ENCODE peak calls at places on chromosomes 13 and 19, in ten cellular contexts. One of them, this sample, is unnamed.

GRCh38 chr13:50419466-50419865 is 404.2 kb downstream of the KCNRG start:
- DNase-seq in GM10248: no peak
- DNase-seq in stimulated activated CD8-positive, alpha-beta memory T cell treated with anti-CD3 and anti-CD28 coated beads, Interleukin-15, amount 100 ng/mL, for 4 hours: no peak
- DNase-seq in HEK293T: no peak
- DNase-seq in T follicular helper cell: no peak
- DNase-seq in NCI-H460: no peak
- DNase-seq in activated naive CD8-positive, alpha-beta T cell treated with anti-CD3 and anti-CD28 coated beads, Interleukin-2, amount 50 U/mL, for 24 hours: no peak
- DNase-seq in left ventricle myocardium inferior: no peak
- DNase-seq in activated gamma-delta T cell treated with Interleukin-2 at 50 U/mL for 16 hours: no peak
- DNase-seq in HT-29: no peak
- DNase-seq in this sample: no peak

GRCh38 chr19:43699506-43700367 is 16.1 kb upstream of the IRGC start:
- DNase-seq in GM10248: no peak
- DNase-seq in stimulated activated CD8-positive, alpha-beta memory T cell treated with anti-CD3 and anti-CD28 coated beads, Interleukin-15, amount 100 ng/mL, for 4 hours: no peak
- DNase-seq in HEK293T: no peak
- DNase-seq in T follicular helper cell: no peak
- DNase-seq in NCI-H460: no peak
- DNase-seq in activated naive CD8-positive, alpha-beta T cell treated with anti-CD3 and anti-CD28 coated beads, Interleukin-2, amount 50 U/mL, for 24 hours: peak; percentile 20
- DNase-seq in left ventricle myocardium inferior: peak; percentile 23
- DNase-seq in activated gamma-delta T cell treated with Interleukin-2 at 50 U/mL for 16 hours: no peak
- DNase-seq in HT-29: no peak
- DNase-seq in this sample: no peak

GRCh38 chr19:29098863-29099481 is 114.0 kb downstream of the UQCRFS1 start:
- DNase-seq in GM10248: no peak
- DNase-seq in stimulated activated CD8-positive, alpha-beta memory T cell treated with anti-CD3 and anti-CD28 coated beads, Interleukin-15, amount 100 ng/mL, for 4 hours: no peak
- DNase-seq in HEK293T: no peak
- DNase-seq in T follicular helper cell: no peak
- DNase-seq in NCI-H460: no peak
- DNase-seq in activated naive CD8-positive, alpha-beta T cell treated with anti-CD3 and anti-CD28 coated beads, Interleukin-2, amount 50 U/mL, for 24 hours: no peak
- DNase-seq in left ventricle myocardium inferior: peak; percentile 57
- DNase-seq in activated gamma-delta T cell treated with Interleukin-2 at 50 U/mL for 16 hours: no peak
- DNase-seq in HT-29: peak; percentile 9
- DNase-seq in this sample: no peak

GRCh38 chr19:48554385-48555091 is 2.6 kb downstream of the SULT2B1 start:
- DNase-seq in GM10248: no peak
- DNase-seq in stimulated activated CD8-positive, alpha-beta memory T cell treated with anti-CD3 and anti-CD28 coated beads, Interleukin-15, amount 100 ng/mL, for 4 hours: no peak
- DNase-seq in HEK293T: no peak
- DNase-seq in T follicular helper cell: no peak
- DNase-seq in NCI-H460: no peak
- DNase-seq in activated naive CD8-positive, alpha-beta T cell treated with anti-CD3 and anti-CD28 coated beads, Interleukin-2, amount 50 U/mL, for 24 hours: no peak
- DNase-seq in left ventricle myocardium inferior: no peak
- DNase-seq in activated gamma-delta T cell treated with Interleukin-2 at 50 U/mL for 16 hours: no peak
- DNase-seq in HT-29: peak; percentile 81
- DNase-seq in this sample: no peak

GRCh38 chr19:8342684-8343482 is at the start of gene KANK3:
- DNase-seq in GM10248: peak; percentile 99
- DNase-seq in stimulated activated CD8-positive, alpha-beta memory T cell treated with anti-CD3 and anti-CD28 coated beads, Interleukin-15, amount 100 ng/mL, for 4 hours: peak; percentile 88
- DNase-seq in HEK293T: peak; percentile 98
- DNase-seq in T follicular helper cell: peak; percentile 85
- DNase-seq in NCI-H460: peak; percentile 94
- DNase-seq in activated naive CD8-positive, alpha-beta T cell treated with anti-CD3 and anti-CD28 coated beads, Interleukin-2, amount 50 U/mL, for 24 hours: peak; percentile 97
- DNase-seq in left ventricle myocardium inferior: peak; percentile 98
- DNase-seq in activated gamma-delta T cell treated with Interleukin-2 at 50 U/mL for 16 hours: peak; percentile 94
- DNase-seq in HT-29: peak; percentile 92
- DNase-seq in this sample: peak; percentile 11

GRCh38 chr13:31947105-31947504 is 84.5 kb upstream of the FRY start:
- DNase-seq in GM10248: no peak
- DNase-seq in stimulated activated CD8-positive, alpha-beta memory T cell treated with anti-CD3 and anti-CD28 coated beads, Interleukin-15, amount 100 ng/mL, for 4 hours: no peak
- DNase-seq in HEK293T: no peak
- DNase-seq in T follicular helper cell: no peak
- DNase-seq in NCI-H460: peak; percentile 31
- DNase-seq in activated naive CD8-positive, alpha-beta T cell treated with anti-CD3 and anti-CD28 coated beads, Interleukin-2, amount 50 U/mL, for 24 hours: no peak
- DNase-seq in left ventricle myocardium inferior: no peak
- DNase-seq in activated gamma-delta T cell treated with Interleukin-2 at 50 U/mL for 16 hours: no peak
- DNase-seq in HT-29: peak; percentile 91
- DNase-seq in this sample: no peak

GRCh38 chr13:113495494-113496251 is 5.2 kb upstream of the DCUN1D2 start:
- DNase-seq in GM10248: no peak
- DNase-seq in stimulated activated CD8-positive, alpha-beta memory T cell treated with anti-CD3 and anti-CD28 coated beads, Interleukin-15, amount 100 ng/mL, for 4 hours: no peak
- DNase-seq in HEK293T: no peak
- DNase-seq in T follicular helper cell: no peak
- DNase-seq in NCI-H460: no peak
- DNase-seq in activated naive CD8-positive, alpha-beta T cell treated with anti-CD3 and anti-CD28 coated beads, Interleukin-2, amount 50 U/mL, for 24 hours: no peak
- DNase-seq in left ventricle myocardium inferior: no peak
- DNase-seq in activated gamma-delta T cell treated with Interleukin-2 at 50 U/mL for 16 hours: no peak
- DNase-seq in HT-29: no peak
- DNase-seq in this sample: no peak

GRCh38 chr19:12482505-12482886 is 2.1 kb downstream of the ZNF709 start:
- DNase-seq in GM10248: no peak
- DNase-seq in stimulated activated CD8-positive, alpha-beta memory T cell treated with anti-CD3 and anti-CD28 coated beads, Interleukin-15, amount 100 ng/mL, for 4 hours: no peak
- DNase-seq in HEK293T: no peak
- DNase-seq in T follicular helper cell: no peak
- DNase-seq in NCI-H460: no peak
- DNase-seq in activated naive CD8-positive, alpha-beta T cell treated with anti-CD3 and anti-CD28 coated beads, Interleukin-2, amount 50 U/mL, for 24 hours: no peak
- DNase-seq in left ventricle myocardium inferior: no peak
- DNase-seq in activated gamma-delta T cell treated with Interleukin-2 at 50 U/mL for 16 hours: no peak
- DNase-seq in HT-29: no peak
- DNase-seq in this sample: no peak

GRCh38 chr19:1618157-1619093 is 13.2 kb upstream of the UQCR11 start:
- DNase-seq in GM10248: peak; percentile 73
- DNase-seq in stimulated activated CD8-positive, alpha-beta memory T cell treated with anti-CD3 and anti-CD28 coated beads, Interleukin-15, amount 100 ng/mL, for 4 hours: no peak
- DNase-seq in HEK293T: peak; percentile 54
- DNase-seq in T follicular helper cell: no peak
- DNase-seq in NCI-H460: peak; percentile 9
- DNase-seq in activated naive CD8-positive, alpha-beta T cell treated with anti-CD3 and anti-CD28 coated beads, Interleukin-2, amount 50 U/mL, for 24 hours: peak; percentile 40
- DNase-seq in left ventricle myocardium inferior: no peak
- DNase-seq in activated gamma-delta T cell treated with Interleukin-2 at 50 U/mL for 16 hours: no peak
- DNase-seq in HT-29: no peak
- DNase-seq in this sample: no peak

GRCh38 chr19:32497386-32497785 is 83.6 kb upstream of the PDCD5 start:
- DNase-seq in GM10248: no peak
- DNase-seq in stimulated activated CD8-positive, alpha-beta memory T cell treated with anti-CD3 and anti-CD28 coated beads, Interleukin-15, amount 100 ng/mL, for 4 hours: no peak
- DNase-seq in HEK293T: no peak
- DNase-seq in T follicular helper cell: no peak
- DNase-seq in NCI-H460: no peak
- DNase-seq in activated naive CD8-positive, alpha-beta T cell treated with anti-CD3 and anti-CD28 coated beads, Interleukin-2, amount 50 U/mL, for 24 hours: no peak
- DNase-seq in left ventricle myocardium inferior: no peak
- DNase-seq in activated gamma-delta T cell treated with Interleukin-2 at 50 U/mL for 16 hours: no peak
- DNase-seq in HT-29: no peak
- DNase-seq in this sample: no peak

GRCh38 chr19:7554990-7555864 is 19.7 kb downstream of the PNPLA6 start:
- DNase-seq in GM10248: no peak
- DNase-seq in stimulated activated CD8-positive, alpha-beta memory T cell treated with anti-CD3 and anti-CD28 coated beads, Interleukin-15, amount 100 ng/mL, for 4 hours: no peak
- DNase-seq in HEK293T: peak; percentile 88
- DNase-seq in T follicular helper cell: no peak
- DNase-seq in NCI-H460: no peak
- DNase-seq in activated naive CD8-positive, alpha-beta T cell treated with anti-CD3 and anti-CD28 coated beads, Interleukin-2, amount 50 U/mL, for 24 hours: peak; percentile 52
- DNase-seq in left ventricle myocardium inferior: no peak
- DNase-seq in activated gamma-delta T cell treated with Interleukin-2 at 50 U/mL for 16 hours: no peak
- DNase-seq in HT-29: no peak
- DNase-seq in this sample: no peak

GRCh38 chr19:18109363-18109730 is 11.8 kb downstream of the MAST3 start:
- DNase-seq in GM10248: no peak
- DNase-seq in stimulated activated CD8-positive, alpha-beta memory T cell treated with anti-CD3 and anti-CD28 coated beads, Interleukin-15, amount 100 ng/mL, for 4 hours: no peak
- DNase-seq in HEK293T: no peak
- DNase-seq in T follicular helper cell: no peak
- DNase-seq in NCI-H460: no peak
- DNase-seq in activated naive CD8-positive, alpha-beta T cell treated with anti-CD3 and anti-CD28 coated beads, Interleukin-2, amount 50 U/mL, for 24 hours: no peak
- DNase-seq in left ventricle myocardium inferior: no peak
- DNase-seq in activated gamma-delta T cell treated with Interleukin-2 at 50 U/mL for 16 hours: no peak
- DNase-seq in HT-29: peak; percentile 23
- DNase-seq in this sample: no peak

GRCh38 chr13:112592181-112592580 is 4.2 kb upstream of the TUBGCP3 start:
- DNase-seq in GM10248: no peak
- DNase-seq in stimulated activated CD8-positive, alpha-beta memory T cell treated with anti-CD3 and anti-CD28 coated beads, Interleukin-15, amount 100 ng/mL, for 4 hours: no peak
- DNase-seq in HEK293T: no peak
- DNase-seq in T follicular helper cell: no peak
- DNase-seq in NCI-H460: no peak
- DNase-seq in activated naive CD8-positive, alpha-beta T cell treated with anti-CD3 and anti-CD28 coated beads, Interleukin-2, amount 50 U/mL, for 24 hours: no peak
- DNase-seq in left ventricle myocardium inferior: no peak
- DNase-seq in activated gamma-delta T cell treated with Interleukin-2 at 50 U/mL for 16 hours: no peak
- DNase-seq in HT-29: no peak
- DNase-seq in this sample: no peak